ENCODE peak calls at places on chromosomes 12 and 14, in eight cellular contexts. O, M, Q, F, L, Z, S and I are unnamed samples.

GRCh38 chr14:36096090-36096489 is 80.4 kb downstream of the PTCSC3 start:
- DNase-seq in O (no peak), M (peak; percentile 33), Q (no peak), F (no peak), L (no peak), Z (no peak), S (no peak), I (no peak)

GRCh38 chr12:10365716-10366433 is 24.0 kb downstream of the KLRK1 start:
- DNase-seq in O (no peak), M (no peak), Q (no peak), F (no peak), L (no peak), Z (no peak), S (no peak), I (no peak)

GRCh38 chr12:14828896-14829295 is 14.4 kb downstream of the ART4 start:
- DNase-seq in O (peak; percentile 28), M (no peak), Q (no peak), F (no peak), L (no peak), Z (peak; percentile 53), S (no peak), I (no peak)

GRCh38 chr12:639988-640387 is 23.3 kb downstream of the NINJ2 start:
- DNase-seq in O (no peak), M (no peak), Q (no peak), F (no peak), L (no peak), Z (no peak), S (no peak), I (no peak)

GRCh38 chr14:77051101-77051500 is 22.6 kb upstream of the IRF2BPL start:
- DNase-seq in O (no peak), M (no peak), Q (no peak), F (peak; percentile 50), L (peak; percentile 85), Z (no peak), S (no peak), I (peak; percentile 93)

GRCh38 chr12:66623455-66623854 is 55.4 kb downstream of the GRIP1 start:
- DNase-seq in O (no peak), M (no peak), Q (no peak), F (no peak), L (no peak), Z (no peak), S (no peak), I (no peak)

GRCh38 chr14:98173291-98173690 is 1098.7 kb downstream of the BCL11B start:
- DNase-seq in O (peak; percentile 99), M (no peak), Q (no peak), F (no peak), L (no peak), Z (no peak), S (no peak), I (no peak)

GRCh38 chr14:84882830-84883229 is 647.1 kb upstream of the FLRT2 start:
- DNase-seq in O (no peak), M (no peak), Q (no peak), F (no peak), L (no peak), Z (no peak), S (no peak), I (no peak)

GRCh38 chr12:75329918-75330826 is at the start of gene CAPS2:
- DNase-seq in O (peak; percentile 65), M (peak; percentile 67), Q (peak; percentile 75), F (peak; percentile 79), L (peak; percentile 91), Z (peak; percentile 90), S (peak; percentile 53), I (peak; percentile 84)

GRCh38 chr14:101228949-101229541 is 325.5 kb upstream of the RTL1 start:
- DNase-seq in O (no peak), M (no peak), Q (no peak), F (peak; percentile 4), L (no peak), Z (no peak), S (no peak), I (peak; percentile 69)

GRCh38 chr14:89266754-89267153 is 150.3 kb downstream of the FOXN3 start:
- DNase-seq in O (no peak), M (no peak), Q (no peak), F (no peak), L (no peak), Z (no peak), S (no peak), I (peak; percentile 38)

GRCh38 chr12:132558861-132559623 is 51.3 kb downstream of the LRCOL1 start:
- DNase-seq in O (peak; percentile 51), M (no peak), Q (no peak), F (no peak), L (no peak), Z (no peak), S (no peak), I (no peak)

GRCh38 chr12:116277393-116278258 is at the start of gene MED13L:
- DNase-seq in O (peak; percentile 83), M (peak; percentile 71), Q (peak; percentile 87), F (peak; percentile 90), L (peak; percentile 93), Z (peak; percentile 89), S (peak; percentile 67), I (peak; percentile 90)

GRCh38 chr14:24388474-24389179 is 10.2 kb upstream of the NYNRIN start:
- DNase-seq in O (no peak), M (no peak), Q (no peak), F (no peak), L (no peak), Z (no peak), S (no peak), I (no peak)

GRCh38 chr14:63205281-63205575 is 985 bp downstream of the RHOJ start:
- DNase-seq in O (no peak), M (no peak), Q (no peak), F (no peak), L (no peak), Z (no peak), S (no peak), I (no peak)

GRCh38 chr12:91179315-91179714 is 3.3 kb downstream of the DCN start:
- DNase-seq in O (no peak), M (no peak), Q (no peak), F (no peak), L (no peak), Z (no peak), S (no peak), I (no peak)

GRCh38 chr14:100834441-100835277 is 8.7 kb downstream of the MEG3 start:
- DNase-seq in O (no peak), M (no peak), Q (no peak), F (no peak), L (no peak), Z (no peak), S (no peak), I (no peak)

GRCh38 chr12:20963762-20964161 is 153.3 kb downstream of the SLCO1B3 start:
- DNase-seq in O (no peak), M (no peak), Q (no peak), F (no peak), L (no peak), Z (no peak), S (no peak), I (no peak)

GRCh38 chr14:41604793-41605534 is 1.7 kb upstream of the LRFN5 start:
- DNase-seq in O (no peak), M (no peak), Q (no peak), F (no peak), L (peak; percentile 67), Z (peak; percentile 93), S (no peak), I (no peak)

GRCh38 chr12:26010293-26010821 is 51.9 kb downstream of the RASSF8 start:
- DNase-seq in O (no peak), M (no peak), Q (no peak), F (no peak), L (no peak), Z (no peak), S (no peak), I (no peak)

GRCh38 chr12:116459501-116459900 is 99.7 kb upstream of the MAP1LC3B2 start:
- DNase-seq in O (no peak), M (no peak), Q (no peak), F (no peak), L (no peak), Z (no peak), S (no peak), I (no peak)

GRCh38 chr12:128818065-128819022 is 5.4 kb downstream of the SLC15A4 start:
- DNase-seq in O (no peak), M (peak; percentile 61), Q (no peak), F (no peak), L (no peak), Z (no peak), S (no peak), I (no peak)